ENCODE peak calls at places on chromosomes 6 and 20, in four cellular contexts. M is mesenteric fat pad, X is Caki2, K is upper lobe of right lung. O is an unnamed sample.
A peak's percentile ranks its signal among the peaks of the same experiment; 100 is the strongest.

GRCh38 chr6:134422426-134423231 is 104.7 kb upstream of the SGK1 start:
- DNase-seq in M (no peak), X (peak; percentile 91), K (no peak), O (peak; percentile 99)

GRCh38 chr20:45070932-45071632 is 29.8 kb downstream of the KCNS1 start:
- DNase-seq in M (no peak), X (no peak), K (no peak), O (peak; percentile 32)

GRCh38 chr6:138372711-138373463 is 4.8 kb upstream of the SMIM28 start:
- DNase-seq in M (no peak), X (no peak), K (no peak), O (no peak)

GRCh38 chr6:38400764-38401163 is 239.0 kb downstream of the BTBD9 start:
- DNase-seq in M (no peak), X (no peak), K (no peak), O (peak; percentile 7)

GRCh38 chr20:61802721-61803311 is 262.9 kb downstream of the TAF4 start:
- DNase-seq in X (no peak), M (no peak), K (peak; percentile 51), O (no peak)

GRCh38 chr20:1885254-1885653 is 10.0 kb upstream of the SIRPA start:
- DNase-seq in X (no peak), K (no peak), M (no peak), O (no peak)

GRCh38 chr6:25946631-25947030 is 16.0 kb upstream of the TRIM38 start:
- DNase-seq in M (no peak), K (no peak), X (no peak), O (no peak)

GRCh38 chr6:157925771-157926170 is 55.9 kb upstream of the SYNJ2 start:
- DNase-seq in X (no peak), M (no peak), K (no peak), O (no peak)

GRCh38 chr20:32282461-32282860 is 5.0 kb downstream of the KIF3B start:
- DNase-seq in M (no peak), X (no peak), K (no peak), O (no peak)

GRCh38 chr20:13119583-13119982 is 101.5 kb upstream of the ISM1 start:
- DNase-seq in K (no peak), M (no peak), X (peak; percentile 69), O (peak; percentile 62)

GRCh38 chr6:153183925-153184324 is 52.8 kb upstream of the RGS17 start:
- DNase-seq in K (no peak), X (no peak), M (no peak), O (no peak)

GRCh38 chr6:26383624-26384417 is 913 bp downstream of the BTN2A2 start:
- DNase-seq in K (no peak), X (peak; percentile 83), M (no peak), O (peak; percentile 73)

GRCh38 chr6:134537146-134537555 is 219.2 kb upstream of the SGK1 start:
- DNase-seq in M (no peak), K (no peak), X (peak; percentile 81), O (peak; percentile 94)

GRCh38 chr20:57425150-57426013 is 34.2 kb downstream of the RBM38 start:
- DNase-seq in K (no peak), X (no peak), M (no peak), O (no peak)

GRCh38 chr6:42177514-42178364 is 4.6 kb downstream of the GUCA1A start:
- DNase-seq in X (no peak), M (no peak), K (no peak), O (peak; percentile 6)

GRCh38 chr20:55538261-55538908 is 466.9 kb downstream of the CBLN4 start:
- DNase-seq in X (no peak), K (no peak), M (no peak), O (no peak)

GRCh38 chr6:112502348-112503130 is 155.4 kb downstream of the RFPL4B start:
- DNase-seq in M (no peak), X (peak; percentile 18), K (no peak), O (peak; percentile 39)